ENCODE peak calls at places on chromosomes 11 and 22, in five cellular contexts. A, V, E, H and T are unnamed samples.

GRCh38 chr11:133947298-133947905 is 9.4 kb downstream of the IGSF9B start:
- DNase-seq in A (peak), H (peak), E (peak), V (peak), T (no peak)

GRCh38 chr11:109426442-109426841 is 4.5 kb downstream of the C11orf87 start:
- DNase-seq in E (no peak), V (no peak), H (no peak), A (no peak), T (no peak)

GRCh38 chr22:50718352-50718709 is 19.7 kb upstream of the ACR start:
- DNase-seq in E (no peak), H (no peak), V (no peak), A (no peak), T (no peak)

GRCh38 chr11:18853086-18853720 is 61.6 kb upstream of the PTPN5 start:
- DNase-seq in V (no peak), E (no peak), A (no peak), H (no peak), T (no peak)

GRCh38 chr11:20672575-20672974 is 3.2 kb downstream of the NELL1 start:
- DNase-seq in E (no peak), V (no peak), A (no peak), H (no peak), T (no peak)

GRCh38 chr11:118870396-118871343 is 13.0 kb upstream of the CXCR5 start:
- DNase-seq in E (no peak), A (peak), H (no peak), V (no peak), T (no peak)

GRCh38 chr22:45284705-45285305 is at the start of gene UPK3A:
- DNase-seq in A (peak), E (peak), H (peak), V (peak), T (peak)

GRCh38 chr11:3060436-3061025 is 3.3 kb upstream of the CARS1 start:
- DNase-seq in H (no peak), V (no peak), E (no peak), A (no peak), T (no peak)

GRCh38 chr11:84906995-84907394 is 720.1 kb downstream of the DLG2 start:
- DNase-seq in H (no peak), A (no peak), E (no peak), V (no peak), T (no peak)

GRCh38 chr11:112364962-112365481 is 104.4 kb upstream of the PLET1 start:
- DNase-seq in A (no peak), E (no peak), V (no peak), H (no peak), T (no peak)

GRCh38 chr11:82557274-82557673 is 176.4 kb downstream of the FAM181B start:
- DNase-seq in A (peak), H (no peak), V (no peak), E (no peak), T (no peak)

GRCh38 chr11:129402196-129402595 is 26.5 kb downstream of the BARX2 start:
- DNase-seq in V (no peak), A (no peak), H (no peak), E (no peak), T (no peak)

GRCh38 chr11:11810764-11811726 is 30.7 kb upstream of the USP47 start:
- DNase-seq in H (peak), E (peak), A (no peak), V (peak), T (no peak)

GRCh38 chr11:34501500-34501899 is 12.1 kb downstream of the ELF5 start:
- DNase-seq in V (no peak), E (no peak), A (no peak), H (no peak), T (no peak)

GRCh38 chr11:3860360-3860759 is 4.9 kb downstream of the STIM1 start:
- DNase-seq in V (no peak), E (peak), A (no peak), H (peak), T (no peak)

GRCh38 chr11:56396047-56396446 is 16.4 kb upstream of the OR5AL1 start:
- DNase-seq in V (no peak), A (no peak), H (no peak), E (no peak), T (no peak)

GRCh38 chr22:18965526-18966421 is 29.7 kb upstream of the PRODH start:
- DNase-seq in V (peak), E (no peak), H (no peak), A (no peak), T (no peak)

GRCh38 chr11:131025020-131025419 is 108.7 kb upstream of the SNX19 start:
- DNase-seq in V (no peak), H (no peak), A (no peak), E (no peak), T (no peak)

GRCh38 chr11:1128333-1129142 is 29.2 kb upstream of the MUC5AC start:
- DNase-seq in A (no peak), H (no peak), V (peak), E (no peak), T (peak)

GRCh38 chr11:86591631-86592030 is 80.8 kb downstream of the ME3 start:
- DNase-seq in E (no peak), H (no peak), V (no peak), A (no peak), T (no peak)

GRCh38 chr11:10993640-10994039 is 135.8 kb upstream of the ZBED5 start:
- DNase-seq in E (no peak), A (no peak), H (no peak), V (no peak), T (no peak)

GRCh38 chr11:72710278-72710677 is 36.1 kb upstream of the PDE2A start:
- DNase-seq in E (no peak), A (no peak), H (no peak), V (no peak), T (no peak)

GRCh38 chr22:35993048-35993714 is 35.4 kb downstream of the RBFOX2 start:
- DNase-seq in H (no peak), A (no peak), E (no peak), V (no peak), T (no peak)

GRCh38 chr11:119617343-119617713 is 111.7 kb downstream of the NECTIN1 start:
- DNase-seq in V (no peak), H (no peak), A (no peak), E (no peak), T (no peak)

GRCh38 chr11:65766535-65766934 is 14.2 kb downstream of the AP5B1 start:
- DNase-seq in E (no peak), H (no peak), A (no peak), V (no peak), T (no peak)

GRCh38 chr22:26406118-26406517 is 22.9 kb upstream of the ASPHD2 start:
- DNase-seq in V (no peak), H (no peak), E (no peak), A (no peak), T (no peak)